ENCODE peak calls at places on chromosomes 6 and 20, in ten cellular contexts. V is heart right ventricle, U is esophagus squamous epithelium, I is WTC11, Y is endodermal cell, W is natural killer cell, P is AG04450, R is astrocyte of the spinal cord, L is HFF-Myc, S is Calu3. F is an unnamed sample.

GRCh38 chr6:20757761-20758160 is 223.5 kb downstream of the CDKAL1 start:
- DNase-seq in S (no peak), R (peak), L (no peak), Y (no peak), V (no peak), U (no peak), P (no peak), I (no peak), W (no peak), F (no peak)

GRCh38 chr6:75167851-75168250 is 38.0 kb downstream of the COL12A1 start:
- DNase-seq in I (no peak), R (no peak), W (no peak), V (no peak), L (no peak), S (no peak), P (no peak), U (no peak), Y (no peak), F (no peak)

GRCh38 chr6:90068264-90068663 is 174.0 kb downstream of the GJA10 start:
- DNase-seq in S (peak), L (peak), W (no peak), P (no peak), V (no peak), I (no peak), U (no peak), R (peak), Y (no peak), F (peak)

GRCh38 chr6:109772961-109773431 is 81.9 kb downstream of the FIG4 start:
- DNase-seq in R (peak), U (no peak), S (peak), P (no peak), V (peak), Y (no peak), L (no peak), I (no peak), W (no peak), F (no peak)

GRCh38 chr6:70846207-70846835 is 110.5 kb downstream of the B3GAT2 start:
- DNase-seq in W (no peak), V (no peak), I (no peak), P (no peak), U (no peak), S (peak), R (no peak), L (no peak), Y (no peak), F (no peak)

GRCh38 chr6:14671261-14671681 is 553.7 kb downstream of the CD83 start:
- DNase-seq in R (peak), U (no peak), L (no peak), I (no peak), P (peak), W (no peak), V (peak), Y (no peak), S (no peak), F (peak)

GRCh38 chr6:105588116-105588710 is 185.3 kb upstream of the PREP start:
- DNase-seq in U (no peak), I (no peak), S (no peak), W (no peak), Y (no peak), V (no peak), P (no peak), R (no peak), L (no peak), F (no peak)

GRCh38 chr20:52410182-52410647 is 218.6 kb upstream of the ZFP64 start:
- DNase-seq in P (no peak), Y (no peak), L (no peak), W (no peak), S (no peak), I (no peak), U (no peak), V (no peak), R (no peak), F (peak)

GRCh38 chr6:139765825-139766285 is 391.4 kb upstream of the CITED2 start:
- DNase-seq in U (no peak), Y (no peak), L (no peak), P (no peak), I (no peak), S (peak), R (no peak), W (no peak), V (no peak), F (peak)

GRCh38 chr6:3432416-3432815 is 24.4 kb downstream of the SLC22A23 start:
- DNase-seq in W (no peak), P (no peak), R (no peak), V (no peak), Y (no peak), I (no peak), L (no peak), S (no peak), U (no peak), F (no peak)

DNA sequence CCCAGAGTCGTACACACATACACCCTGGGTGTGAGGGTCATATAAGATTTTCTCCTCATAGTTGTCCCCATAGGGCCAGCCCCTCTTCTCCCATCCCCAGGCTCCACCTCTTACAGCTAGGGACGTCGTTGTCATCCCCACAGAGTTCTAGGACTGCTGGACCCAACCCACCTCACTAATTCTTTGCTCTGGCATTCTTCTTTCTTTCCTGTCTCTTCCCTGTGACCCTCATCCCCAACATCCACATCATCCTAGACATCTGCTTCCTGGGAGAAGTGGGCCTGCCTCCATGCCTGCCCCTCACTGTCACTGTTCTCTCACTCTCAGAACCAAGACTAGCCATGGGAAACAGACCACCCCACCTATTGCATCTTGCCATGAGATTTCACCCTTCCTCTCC is 1.1 kb downstream of the PSMF1 start:
- DNase-seq in V (no peak), S (no peak), Y (no peak), W (no peak), U (no peak), P (no peak), R (no peak), L (no peak), I (no peak), F (no peak)
- TF ChIP-seq CTCF in V (no peak), S (no peak), Y (no peak), W (no peak), U (no peak), P (no peak), R (no peak), L (no peak), I (no peak), F (no peak)

GRCh38 chr20:11652128-11652527 is 265.6 kb upstream of the BTBD3 start:
- DNase-seq in S (no peak), I (no peak), W (no peak), L (no peak), P (no peak), Y (no peak), R (no peak), V (no peak), U (no peak), F (no peak)
- TF ChIP-seq CTCF in S (no peak), I (no peak), W (no peak), L (no peak), P (no peak), Y (no peak), R (no peak), V (no peak), U (no peak), F (no peak)

GRCh38 chr20:60223174-60223573 is 265.0 kb downstream of the CDH26 start:
- DNase-seq in V (no peak), W (no peak), P (no peak), L (no peak), R (no peak), I (no peak), S (no peak), U (no peak), Y (no peak), F (no peak)
- TF ChIP-seq CTCF in V (no peak), W (no peak), P (no peak), L (no peak), R (no peak), I (no peak), S (no peak), U (no peak), Y (no peak), F (no peak)

GRCh38 chr6:26568601-26569432 is 27.9 kb upstream of the ABT1 start:
- DNase-seq in L (peak), W (peak), Y (peak), P (peak), R (peak), U (no peak), V (peak), S (peak), I (peak), F (peak)
- TF ChIP-seq CTCF in L (peak), W (no peak), Y (peak), P (peak), R (peak), U (no peak), V (peak), S (no peak), I (no peak), F (peak)

F was measured in fibroblast of pulmonary artery.